ENCODE peak calls at places on chromosomes 16 and 17, in eight cellular contexts. I is thoracic aorta, S is IMR-90, D is PC-3, J is hepatocyte, X is A549, G is kidney, U is sigmoid colon. R is an unnamed sample. For H3K9me3, the result is how much of the 10 kb centered on the place peaks cover.

GRCh38 chr17:55521193-55521592 is 9.9 kb upstream of the SMIM36 start:
- DNase-seq in G (no peak), I (no peak), X (no peak), D (no peak), J (no peak), S (no peak), U (no peak), R (no peak)

GRCh38 chr16:89574681-89575246 is 794 bp upstream of the CPNE7 start:
- DNase-seq in U (no peak), X (peak), G (peak), S (peak), I (no peak), J (peak), D (peak), R (peak)

GRCh38 chr17:9768381-9768934 is 22.9 kb downstream of the DHRS7C start:
- DNase-seq in I (no peak), U (no peak), J (peak), G (no peak), D (peak), S (peak), X (peak), R (no peak)

GRCh38 chr17:73189417-73190099 is 3.3 kb upstream of the COG1 start:
- DNase-seq in G (no peak), D (peak), U (no peak), I (no peak), S (peak), J (peak), X (peak), R (no peak)

GRCh38 chr17:42438600-42439567 is 15.8 kb upstream of the CAVIN1 start:
- DNase-seq in U (no peak), D (no peak), I (no peak), G (no peak), J (no peak), X (no peak), S (no peak), R (peak)

GRCh38 chr17:39702901-39703893 is 3.3 kb downstream of the ERBB2 start:
- DNase-seq in X (peak), G (no peak), D (peak), U (no peak), I (no peak), S (peak), J (no peak), R (no peak)

GRCh38 chr17:18961634-18962493 is 9.9 kb downstream of the SLC5A10 start:
- DNase-seq in S (peak), X (peak), G (peak), D (no peak), U (no peak), J (peak), I (no peak), R (no peak)

GRCh38 chr16:51149721-51150158 is 1.3 kb downstream of the SALL1 start:
- DNase-seq in X (no peak), I (no peak), J (no peak), S (no peak), G (no peak), D (no peak), U (no peak), R (no peak)

GRCh38 chr16:16149710-16150116 is 73.6 kb downstream of the ABCC6 start:
- DNase-seq in U (no peak), X (no peak), D (no peak), J (no peak), I (no peak), G (no peak), S (no peak), R (no peak)

GRCh38 chr17:64615025-64615677 is 47.0 kb downstream of the SMURF2 start:
- DNase-seq in U (no peak), D (no peak), X (no peak), I (no peak), G (no peak), J (no peak), S (peak), R (no peak)

GRCh38 chr16:5073279-5073629 is 1.6 kb downstream of the ALG1 start:
- DNase-seq in I (no peak), J (no peak), U (no peak), G (no peak), D (peak), X (no peak), S (peak), R (no peak)

GRCh38 chr17:16939606-16940115 is 32.3 kb downstream of the TNFRSF13B start:
- DNase-seq in D (no peak), G (peak), J (peak), S (no peak), U (peak), I (no peak), X (no peak), R (no peak)

GRCh38 chr17:81252336-81253329 is 13.5 kb downstream of the NDUFAF8 start:
- DNase-seq in G (peak), D (no peak), X (no peak), U (no peak), S (no peak), J (no peak), I (no peak), R (no peak)

GRCh38 chr17:4194796-4195195 is 51.8 kb downstream of the CYB5D2 start:
- DNase-seq in I (no peak), G (no peak), D (no peak), U (no peak), J (no peak), X (no peak), S (no peak), R (no peak)

GRCh38 chr16:85798901-85799496 is 345 bp downstream of the EMC8 start:
- DNase-seq in D (no peak), X (peak), S (peak), I (no peak), J (peak), G (peak), U (no peak), R (peak)

GRCh38 chr16:21277927-21278706 is at the start of gene CRYM:
- DNase-seq in I (no peak), D (peak), J (peak), G (peak), X (peak), U (peak), S (no peak), R (no peak)

GRCh38 chr16:19114359-19115147 is 789 bp downstream of the ITPRIPL2 start:
- DNase-seq in I (no peak), D (peak), X (peak), J (peak), U (peak), S (peak), G (peak), R (no peak)

GRCh38 chr16:89598199-89598598 is 15.2 kb upstream of the DPEP1 start:
- DNase-seq in X (peak), D (no peak), J (no peak), U (no peak), G (no peak), I (no peak), S (peak), R (no peak)

GRCh38 chr16:2482181-2483107 is 7.5 kb downstream of the TBC1D24 start:
- DNase-seq in S (peak), X (no peak), U (peak), J (no peak), I (no peak), G (peak), D (no peak), R (no peak)

GRCh38 chr17:82338858-82339633 is 5.5 kb upstream of the SECTM1 start:
- DNase-seq in G (peak), X (peak), J (peak), D (peak), S (peak), I (no peak), U (peak), R (no peak)

GRCh38 chr16:819336-819735 is 18.8 kb upstream of the GNG13 start:
- DNase-seq in D (no peak), G (no peak), S (no peak), I (no peak), U (no peak), J (no peak), X (no peak), R (peak)

GRCh38 chr16:90002759-90003158 is 16.5 kb downstream of the DBNDD1 start:
- DNase-seq in G (no peak), I (no peak), D (no peak), U (no peak), S (no peak), X (no peak), J (no peak), R (no peak)

GRCh38 chr16:70428178-70428998 is 10.5 kb downstream of the ST3GAL2 start:
- DNase-seq in S (peak), I (peak), U (peak), D (peak), X (peak), J (peak), G (peak), R (no peak)

GRCh38 chr17:37752482-37752881 is 7.6 kb upstream of the HNF1B start:
- DNase-seq in J (peak), X (peak), U (no peak), I (no peak), D (peak), G (no peak), S (peak), R (no peak)

GRCh38 chr17:57085448-57086068 is 512 bp downstream of the AKAP1 start:
- DNase-seq in J (peak), S (peak), D (peak), I (no peak), X (peak), G (no peak), U (peak), R (peak)

GRCh38 chr17:8766731-8767130 is 8.4 kb upstream of the SPDYE4 start:
- DNase-seq in G (no peak), D (no peak), X (no peak), S (no peak), I (no peak), U (no peak), J (no peak), R (no peak)

GRCh38 chr16:87924041-87924851 is 12.1 kb downstream of the CA5A start:
- DNase-seq in S (no peak), D (no peak), I (no peak), J (no peak), G (no peak), U (no peak), X (no peak), R (no peak)

GRCh38 chr17:31250229-31250628 is 46.8 kb downstream of the OMG start:
- DNase-seq in J (no peak), X (no peak), I (no peak), D (no peak), U (no peak), S (no peak), G (no peak), R (no peak)

GRCh38 chr17:17183744-17184143 is 22.4 kb downstream of the PLD6 start:
- DNase-seq in I (no peak), D (no peak), S (no peak), J (no peak), G (no peak), X (no peak), U (no peak), R (no peak)

GRCh38 chr17:66191607-66192377 is at the start of gene CEP112:
- DNase-seq in U (peak), G (peak), D (peak), J (peak), I (peak), X (peak), S (peak), R (peak)

GRCh38 chr17:81018044-81018802 is 16.7 kb upstream of the BAIAP2 start:
- DNase-seq in D (peak), G (peak), X (no peak), J (no peak), U (peak), I (no peak), S (peak), R (peak)

GRCh38 chr16:75113541-75114121 is 2.9 kb downstream of the LDHD start:
- DNase-seq in J (no peak), D (no peak), X (no peak), U (no peak), S (no peak), I (no peak), G (no peak), R (no peak)

GRCh38 chr17:42460371-42460770 is 1.7 kb downstream of the ATP6V0A1 start:
- DNase-seq in X (no peak), G (no peak), J (no peak), S (no peak), I (no peak), D (no peak), U (no peak), R (no peak)

GRCh38 chr17:70332811-70333210 is 163.5 kb downstream of the KCNJ2 start:
- DNase-seq in D (no peak), S (no peak), J (no peak), X (no peak), I (no peak), U (no peak), G (no peak), R (no peak)

GRCh38 chr17:32819035-32819434 is 57.9 kb downstream of the MYO1D start:
- DNase-seq in S (no peak), J (no peak), I (no peak), U (no peak), G (no peak), X (no peak), D (no peak), R (no peak)

GRCh38 chr16:13793788-13794461 is 126.0 kb upstream of the ERCC4 start:
- DNase-seq in I (no peak), G (no peak), D (no peak), S (no peak), U (peak), J (no peak), X (no peak), R (no peak)

GRCh38 chr17:29844339-29845048 is 85.5 kb downstream of the SSH2 start:
- DNase-seq in S (no peak), J (peak), U (no peak), I (no peak), X (no peak), G (no peak), D (no peak), R (no peak)

GRCh38 chr17:73029941-73030340 is 62.5 kb downstream of the SLC39A11 start:
- DNase-seq in G (no peak), J (no peak), D (no peak), U (peak), S (no peak), X (no peak), I (no peak), R (no peak)

GRCh38 chr16:79408355-79408754 is 192.2 kb downstream of the MAF start:
- DNase-seq in U (no peak), X (no peak), D (no peak), G (no peak), I (no peak), J (no peak), S (no peak), R (no peak)
- H3K9me3 ChIP-seq in U (under half), X (under half), D (under half), G (under half), I (under half), J (under half), S (under half), R (under half)

GRCh38 chr16:35342012-35342411 is 1882.6 kb downstream of the TP53TG3F start:
- DNase-seq in J (no peak), S (no peak), X (no peak), U (no peak), D (no peak), I (no peak), G (no peak), R (no peak)
- H3K9me3 ChIP-seq in J (under half), S (under half), X (under half), U (under half), D (under half), I (under half), G (under half), R (under half)

DNA sequence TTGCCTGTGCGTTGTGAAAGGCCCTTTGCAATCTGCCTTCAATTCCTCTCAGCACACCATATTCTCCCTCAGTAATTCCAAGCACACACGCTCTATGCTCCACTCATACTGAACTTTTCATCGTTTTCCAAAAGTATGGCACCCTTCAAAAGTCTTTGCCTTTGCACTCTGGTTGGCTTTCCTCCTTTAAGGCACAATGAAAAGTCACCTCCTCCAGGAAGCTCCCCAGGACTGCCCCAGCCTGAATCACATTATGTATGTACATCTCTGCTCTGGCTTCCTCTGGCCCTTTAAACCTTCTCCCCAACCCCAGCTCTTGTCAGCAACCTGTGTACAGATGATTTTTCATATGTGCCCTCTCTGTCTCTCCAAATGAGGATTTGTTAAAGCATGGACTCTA is 250.7 kb downstream of the MAF start:
- DNase-seq in J (no peak), D (no peak), S (no peak), X (no peak), G (no peak), I (no peak), U (no peak), R (no peak)
- H3K9me3 ChIP-seq in J (under half), D (under half), S (under half), X (under half), G (under half), I (under half), U (under half), R (under half)

GRCh38 chr17:54455251-54455868 is 445.3 kb upstream of the TOM1L1 start:
- DNase-seq in I (no peak), X (no peak), S (no peak), J (no peak), G (no peak), D (peak), U (no peak), R (no peak)
- H3K9me3 ChIP-seq in I (under half), X (under half), S (under half), J (under half), G (under half), D (half or more), U (under half), R (under half)